ENCODE peak calls at places on chromosome 4, in ten cellular contexts. One of them, this sample, is unnamed.
A peak's percentile ranks its signal among the peaks of the same experiment; 100 is the strongest.

GRCh38 chr4:100493756-100494155 is 24.1 kb downstream of the EMCN start:
- DNase-seq in colonic mucosa: no peak
- DNase-seq in HepG2: no peak
- DNase-seq in trophoblast cell: no peak
- DNase-seq in fibroblast of lung: peak; percentile 45
- DNase-seq in SK-N-SH: no peak
- DNase-seq in neural progenitor cell: no peak
- DNase-seq in mesendoderm: no peak
- DNase-seq in K562: no peak
- DNase-seq in neuronal stem cell: no peak
- DNase-seq in this sample: no peak

GRCh38 chr4:150010525-150011126 is 67.6 kb upstream of the DCLK2 start:
- DNase-seq in K562: peak; percentile 41
- DNase-seq in fibroblast of lung: peak; percentile 79
- DNase-seq in colonic mucosa: peak; percentile 42
- DNase-seq in trophoblast cell: peak; percentile 46
- DNase-seq in HepG2: peak; percentile 41
- DNase-seq in mesendoderm: peak; percentile 82
- DNase-seq in SK-N-SH: peak; percentile 23
- DNase-seq in neural progenitor cell: peak; percentile 60
- DNase-seq in neuronal stem cell: peak; percentile 30
- DNase-seq in this sample: no peak

GRCh38 chr4:151014521-151015457 is at the start of gene LRBA:
- DNase-seq in neural progenitor cell: peak; percentile 87
- DNase-seq in SK-N-SH: peak; percentile 75
- DNase-seq in colonic mucosa: peak; percentile 95
- DNase-seq in mesendoderm: peak; percentile 97
- DNase-seq in K562: peak; percentile 94
- DNase-seq in fibroblast of lung: peak; percentile 39
- DNase-seq in HepG2: peak; percentile 82
- DNase-seq in neuronal stem cell: peak; percentile 68
- DNase-seq in trophoblast cell: peak; percentile 80
- DNase-seq in this sample: peak; percentile 91

GRCh38 chr4:11565899-11566298 is 137.2 kb upstream of the HS3ST1 start:
- DNase-seq in mesendoderm: no peak
- DNase-seq in fibroblast of lung: no peak
- DNase-seq in colonic mucosa: no peak
- DNase-seq in trophoblast cell: no peak
- DNase-seq in neural progenitor cell: no peak
- DNase-seq in SK-N-SH: no peak
- DNase-seq in HepG2: no peak
- DNase-seq in neuronal stem cell: no peak
- DNase-seq in K562: no peak
- DNase-seq in this sample: no peak

GRCh38 chr4:38015886-38016515 is 55.8 kb downstream of the PTTG2 start:
- DNase-seq in mesendoderm: peak; percentile 39
- DNase-seq in SK-N-SH: no peak
- DNase-seq in neuronal stem cell: no peak
- DNase-seq in neural progenitor cell: no peak
- DNase-seq in K562: no peak
- DNase-seq in colonic mucosa: no peak
- DNase-seq in HepG2: no peak
- DNase-seq in trophoblast cell: peak; percentile 74
- DNase-seq in fibroblast of lung: no peak
- DNase-seq in this sample: no peak

GRCh38 chr4:110224142-110224541 is 25.7 kb upstream of the ELOVL6 start:
- DNase-seq in HepG2: no peak
- DNase-seq in mesendoderm: no peak
- DNase-seq in neural progenitor cell: no peak
- DNase-seq in trophoblast cell: no peak
- DNase-seq in K562: no peak
- DNase-seq in fibroblast of lung: no peak
- DNase-seq in SK-N-SH: no peak
- DNase-seq in neuronal stem cell: no peak
- DNase-seq in colonic mucosa: no peak
- DNase-seq in this sample: no peak

GRCh38 chr4:54440394-54441223 is 211.5 kb downstream of the PDGFRA start:
- DNase-seq in K562: peak; percentile 19
- DNase-seq in fibroblast of lung: peak; percentile 56
- DNase-seq in trophoblast cell: peak; percentile 4
- DNase-seq in neuronal stem cell: peak; percentile 47
- DNase-seq in colonic mucosa: peak; percentile 23
- DNase-seq in SK-N-SH: peak; percentile 42
- DNase-seq in mesendoderm: peak; percentile 47
- DNase-seq in HepG2: no peak
- DNase-seq in neural progenitor cell: peak; percentile 67
- DNase-seq in this sample: no peak

GRCh38 chr4:65671402-65671801 is 1.1 kb upstream of the EPHA5 start:
- DNase-seq in mesendoderm: peak; percentile 8
- DNase-seq in K562: no peak
- DNase-seq in colonic mucosa: no peak
- DNase-seq in neuronal stem cell: no peak
- DNase-seq in fibroblast of lung: no peak
- DNase-seq in trophoblast cell: no peak
- DNase-seq in neural progenitor cell: no peak
- DNase-seq in HepG2: peak; percentile 6
- DNase-seq in SK-N-SH: no peak
- DNase-seq in this sample: no peak

GRCh38 chr4:89482926-89483595 is 175.5 kb upstream of the GPRIN3 start:
- DNase-seq in SK-N-SH: no peak
- DNase-seq in neuronal stem cell: no peak
- DNase-seq in mesendoderm: no peak
- DNase-seq in fibroblast of lung: peak; percentile 9
- DNase-seq in neural progenitor cell: no peak
- DNase-seq in HepG2: no peak
- DNase-seq in K562: no peak
- DNase-seq in trophoblast cell: no peak
- DNase-seq in colonic mucosa: no peak
- DNase-seq in this sample: no peak

GRCh38 chr4:170230242-170230641 is 140.5 kb upstream of the AADAT start:
- DNase-seq in colonic mucosa: no peak
- DNase-seq in HepG2: no peak
- DNase-seq in mesendoderm: no peak
- DNase-seq in SK-N-SH: no peak
- DNase-seq in fibroblast of lung: no peak
- DNase-seq in neural progenitor cell: no peak
- DNase-seq in K562: no peak
- DNase-seq in neuronal stem cell: no peak
- DNase-seq in trophoblast cell: no peak
- DNase-seq in this sample: no peak

GRCh38 chr4:163556169-163556568 is 61.7 kb downstream of the TMA16 start:
- DNase-seq in trophoblast cell: no peak
- DNase-seq in neuronal stem cell: no peak
- DNase-seq in K562: no peak
- DNase-seq in fibroblast of lung: peak; percentile 37
- DNase-seq in HepG2: no peak
- DNase-seq in SK-N-SH: no peak
- DNase-seq in neural progenitor cell: no peak
- DNase-seq in colonic mucosa: no peak
- DNase-seq in mesendoderm: no peak
- DNase-seq in this sample: no peak

GRCh38 chr4:86670739-86671138 is 76.6 kb downstream of the PTPN13 start:
- DNase-seq in neuronal stem cell: no peak
- DNase-seq in HepG2: no peak
- DNase-seq in mesendoderm: no peak
- DNase-seq in SK-N-SH: no peak
- DNase-seq in colonic mucosa: no peak
- DNase-seq in neural progenitor cell: no peak
- DNase-seq in K562: no peak
- DNase-seq in fibroblast of lung: peak; percentile 84
- DNase-seq in trophoblast cell: no peak
- DNase-seq in this sample: no peak

GRCh38 chr4:185093573-185093972 is 49.5 kb upstream of the SLC25A4 start:
- DNase-seq in neuronal stem cell: no peak
- DNase-seq in trophoblast cell: no peak
- DNase-seq in SK-N-SH: no peak
- DNase-seq in fibroblast of lung: no peak
- DNase-seq in K562: no peak
- DNase-seq in HepG2: no peak
- DNase-seq in mesendoderm: no peak
- DNase-seq in neural progenitor cell: no peak
- DNase-seq in colonic mucosa: no peak
- DNase-seq in this sample: no peak
- H3K4me3 ChIP-seq in neuronal stem cell: no peak overlapping the region
- H3K4me3 ChIP-seq in trophoblast cell: no peak overlapping the region
- H3K4me3 ChIP-seq in SK-N-SH: no peak overlapping the region
- H3K4me3 ChIP-seq in fibroblast of lung: no peak overlapping the region
- H3K4me3 ChIP-seq in K562: no peak overlapping the region
- H3K4me3 ChIP-seq in HepG2: no peak overlapping the region
- H3K4me3 ChIP-seq in mesendoderm: no peak overlapping the region
- H3K4me3 ChIP-seq in neural progenitor cell: no peak overlapping the region
- H3K4me3 ChIP-seq in colonic mucosa: no peak overlapping the region
- H3K4me3 ChIP-seq in this sample: no peak overlapping the region

DNA sequence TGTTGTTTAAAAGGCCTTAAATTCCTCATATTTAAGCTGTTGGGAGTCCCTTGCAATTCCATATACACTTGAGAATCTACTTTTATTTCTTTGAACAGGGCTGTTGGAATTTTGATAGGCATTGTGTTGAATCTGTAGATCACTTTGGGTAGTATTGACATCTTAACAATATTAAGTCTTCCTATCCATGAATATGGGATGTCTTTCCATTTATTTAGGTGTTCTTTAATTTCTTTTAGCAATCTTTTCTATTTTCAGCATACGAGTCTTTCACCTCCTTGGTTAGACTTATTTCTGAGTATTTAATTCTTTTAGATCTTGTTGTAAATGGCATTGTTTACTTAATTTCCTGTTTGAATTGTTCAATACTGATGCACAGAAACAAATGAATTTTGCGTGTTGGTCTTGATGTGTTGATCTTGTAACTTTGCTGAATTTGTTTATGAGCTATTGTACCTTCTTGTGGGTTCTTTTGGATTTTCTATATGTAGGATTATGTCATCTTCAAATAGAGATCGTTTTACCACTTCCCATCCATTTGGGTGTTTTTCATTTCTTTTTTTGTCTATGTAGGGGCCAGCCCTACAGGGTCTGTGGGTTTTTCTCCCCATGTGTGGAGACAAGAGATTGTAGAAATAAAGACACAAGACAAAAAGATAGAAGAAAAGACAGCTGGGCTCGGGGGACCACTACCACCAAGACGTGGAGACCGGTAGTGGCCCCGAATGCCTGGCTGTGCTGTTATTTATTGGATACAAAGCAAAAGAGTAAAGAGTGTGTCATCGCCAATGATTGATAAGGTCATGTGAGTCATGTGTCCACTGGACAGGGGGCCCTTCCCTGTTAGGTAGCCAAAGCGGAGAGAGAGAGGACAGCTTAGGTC is 18.2 kb upstream of the CTBP1 start:
- DNase-seq in HepG2: no peak
- DNase-seq in K562: no peak
- DNase-seq in mesendoderm: no peak
- DNase-seq in fibroblast of lung: no peak
- DNase-seq in neural progenitor cell: no peak
- DNase-seq in trophoblast cell: no peak
- DNase-seq in neuronal stem cell: no peak
- DNase-seq in colonic mucosa: no peak
- DNase-seq in SK-N-SH: no peak
- DNase-seq in this sample: peak; percentile 28
- H3K9ac ChIP-seq in HepG2: no peak overlapping the region
- H3K9ac ChIP-seq in K562: no peak overlapping the region
- H3K9ac ChIP-seq in mesendoderm: no peak overlapping the region
- H3K9ac ChIP-seq in fibroblast of lung: no peak overlapping the region
- H3K9ac ChIP-seq in neural progenitor cell: no peak overlapping the region
- H3K9ac ChIP-seq in trophoblast cell: no peak overlapping the region
- H3K9ac ChIP-seq in neuronal stem cell: no peak overlapping the region
- H3K9ac ChIP-seq in colonic mucosa: no peak overlapping the region
- H3K9ac ChIP-seq in SK-N-SH: no peak overlapping the region
- H3K9ac ChIP-seq in this sample: no peak overlapping the region

DNA sequence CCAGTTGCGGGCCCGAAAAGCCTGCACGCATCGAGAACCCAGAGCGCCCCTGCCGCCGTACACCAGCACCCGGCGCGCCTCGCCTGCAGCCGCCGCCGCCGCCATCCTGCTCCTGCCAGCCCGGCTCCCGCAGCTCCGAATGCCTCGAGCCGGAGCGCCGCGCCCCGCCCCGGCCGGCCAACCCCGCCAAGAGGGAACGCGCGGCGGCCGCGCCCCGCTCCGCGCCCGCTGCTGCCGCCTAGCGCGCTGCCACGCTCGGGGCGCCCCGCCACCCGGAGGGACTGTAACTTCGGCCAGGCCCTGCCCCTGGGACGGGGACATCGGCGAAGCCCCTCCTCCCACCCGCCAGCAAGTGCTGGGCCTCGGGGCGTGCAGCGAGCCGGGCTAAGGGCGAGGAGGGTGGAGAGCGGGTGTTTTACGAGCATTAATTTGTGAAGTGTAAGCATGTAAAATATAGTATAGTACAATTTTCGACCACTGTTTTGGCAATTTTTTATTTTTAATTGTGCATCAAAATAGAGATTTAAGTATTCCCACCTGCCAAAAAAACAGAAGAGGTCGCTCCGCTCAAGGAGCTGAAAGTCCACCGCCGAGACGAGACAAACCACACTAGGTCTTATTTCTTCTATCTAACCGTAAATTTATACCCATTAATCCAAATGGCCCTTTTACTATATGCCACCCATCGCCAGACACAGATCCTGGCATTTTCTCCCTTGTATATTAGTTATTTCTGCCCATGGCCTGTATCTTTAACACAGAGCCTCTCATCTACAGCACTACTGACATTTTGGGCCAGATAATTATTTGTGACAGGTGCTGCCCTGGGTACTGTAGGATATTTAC is at the start of gene QDPR:
- DNase-seq in neural progenitor cell: peak; percentile 94
- DNase-seq in neuronal stem cell: peak; percentile 82
- DNase-seq in colonic mucosa: peak; percentile 82
- DNase-seq in trophoblast cell: peak; percentile 59
- DNase-seq in fibroblast of lung: peak; percentile 65
- DNase-seq in SK-N-SH: peak; percentile 93
- DNase-seq in HepG2: peak; percentile 67
- DNase-seq in mesendoderm: peak; percentile 87
- DNase-seq in K562: peak; percentile 90
- DNase-seq in this sample: peak; percentile 93
- H3K27ac ChIP-seq in neural progenitor cell: no peak within 1 kb of the TSS
- H3K27ac ChIP-seq in neuronal stem cell: no peak within 1 kb of the TSS
- H3K27ac ChIP-seq in colonic mucosa: peak within 1 kb of the TSS; percentile 68
- H3K27ac ChIP-seq in trophoblast cell: no peak within 1 kb of the TSS
- H3K27ac ChIP-seq in fibroblast of lung: peak within 1 kb of the TSS; percentile 50
- H3K27ac ChIP-seq in SK-N-SH: peak within 1 kb of the TSS; percentile 85
- H3K27ac ChIP-seq in HepG2: peak within 1 kb of the TSS; percentile 73
- H3K27ac ChIP-seq in mesendoderm: peak within 1 kb of the TSS; percentile 0
- H3K27ac ChIP-seq in K562: peak within 1 kb of the TSS; percentile 71
- H3K27ac ChIP-seq in this sample: peak within 1 kb of the TSS; percentile 26

DNA sequence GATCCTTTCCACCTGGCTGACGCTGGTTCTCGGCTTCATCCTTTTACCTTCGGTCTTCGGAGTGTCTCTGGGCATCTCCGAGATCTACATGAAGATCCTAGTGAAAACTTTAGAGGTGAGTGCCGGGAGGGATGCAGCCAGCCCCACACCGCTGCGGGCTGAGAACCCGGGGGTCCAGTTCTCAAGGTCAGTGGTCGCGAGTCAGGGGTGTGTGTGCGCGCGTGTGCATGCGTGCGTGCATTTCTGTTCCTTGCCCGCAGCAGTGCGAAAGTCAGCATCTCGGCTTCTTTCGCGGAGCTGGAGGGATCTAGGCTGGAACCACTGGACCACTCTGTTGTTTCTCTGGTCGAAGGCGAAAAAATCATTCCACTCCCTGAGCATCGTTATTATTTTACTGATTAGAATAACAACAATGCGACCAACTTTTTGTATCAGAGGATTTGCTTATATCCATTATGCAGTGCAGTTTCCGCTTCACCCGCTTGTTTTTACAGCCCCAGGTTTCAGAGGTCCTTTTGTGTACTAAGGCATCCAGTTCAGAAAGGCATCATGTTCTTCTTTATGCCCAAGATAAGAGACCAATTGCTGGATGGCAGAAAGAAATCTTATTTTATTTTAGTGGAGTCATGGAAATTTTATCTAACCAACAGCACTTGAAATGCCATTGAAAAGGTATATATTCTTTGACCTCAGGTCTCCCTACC is 893 bp downstream of the GPAT3 start:
- DNase-seq in neuronal stem cell: peak; percentile 4
- DNase-seq in trophoblast cell: no peak
- DNase-seq in SK-N-SH: no peak
- DNase-seq in fibroblast of lung: no peak
- DNase-seq in neural progenitor cell: peak; percentile 21
- DNase-seq in colonic mucosa: no peak
- DNase-seq in HepG2: no peak
- DNase-seq in K562: no peak
- DNase-seq in mesendoderm: no peak
- DNase-seq in this sample: no peak
- H3K4me3 ChIP-seq in neuronal stem cell: peak overlapping the region; percentile 36
- H3K4me3 ChIP-seq in trophoblast cell: peak overlapping the region; percentile 68
- H3K4me3 ChIP-seq in SK-N-SH: peak overlapping the region; percentile 40
- H3K4me3 ChIP-seq in fibroblast of lung: peak overlapping the region; percentile 79
- H3K4me3 ChIP-seq in neural progenitor cell: peak overlapping the region; percentile 57
- H3K4me3 ChIP-seq in colonic mucosa: peak overlapping the region; percentile 72
- H3K4me3 ChIP-seq in HepG2: peak overlapping the region; percentile 56
- H3K4me3 ChIP-seq in K562: peak overlapping the region; percentile 55
- H3K4me3 ChIP-seq in mesendoderm: peak overlapping the region; percentile 77
- H3K4me3 ChIP-seq in this sample: peak overlapping the region; percentile 82

This sample was measured in kidney.